ENCODE peak calls at places on chromosomes 2 and 18, in nine cellular contexts. One of them, this sample, is unnamed.

GRCh38 chr2:225025917-225026571 is 16.2 kb downstream of the DOCK10 start:
- DNase-seq in hepatocyte: no peak
- DNase-seq in RWPE2: no peak
- DNase-seq in lower lobe of right lung: peak
- DNase-seq in AG04449: peak
- DNase-seq in tibial nerve: no peak
- DNase-seq in mesendoderm: no peak
- DNase-seq in HCT116: no peak
- DNase-seq in pancreas: no peak
- DNase-seq in this sample: no peak

GRCh38 chr2:206693399-206694137 is 24.6 kb downstream of the DYTN start:
- DNase-seq in hepatocyte: peak
- DNase-seq in RWPE2: no peak
- DNase-seq in lower lobe of right lung: no peak
- DNase-seq in AG04449: peak
- DNase-seq in tibial nerve: peak
- DNase-seq in mesendoderm: peak
- DNase-seq in HCT116: peak
- DNase-seq in pancreas: peak
- DNase-seq in this sample: peak

GRCh38 chr2:218856896-218857243 is 2.7 kb upstream of the WNT6 start:
- DNase-seq in hepatocyte: no peak
- DNase-seq in RWPE2: no peak
- DNase-seq in lower lobe of right lung: no peak
- DNase-seq in AG04449: no peak
- DNase-seq in tibial nerve: no peak
- DNase-seq in mesendoderm: no peak
- DNase-seq in HCT116: no peak
- DNase-seq in pancreas: no peak
- DNase-seq in this sample: no peak

GRCh38 chr2:212539145-212539880 is 711 bp upstream of the ERBB4 start:
- DNase-seq in hepatocyte: peak
- DNase-seq in RWPE2: no peak
- DNase-seq in lower lobe of right lung: peak
- DNase-seq in AG04449: no peak
- DNase-seq in tibial nerve: peak
- DNase-seq in mesendoderm: peak
- DNase-seq in HCT116: no peak
- DNase-seq in pancreas: peak
- DNase-seq in this sample: peak

GRCh38 chr2:160418853-160419252 is 74.8 kb downstream of the RBMS1 start:
- DNase-seq in hepatocyte: no peak
- DNase-seq in RWPE2: no peak
- DNase-seq in lower lobe of right lung: no peak
- DNase-seq in AG04449: no peak
- DNase-seq in tibial nerve: no peak
- DNase-seq in mesendoderm: no peak
- DNase-seq in HCT116: no peak
- DNase-seq in pancreas: no peak
- DNase-seq in this sample: no peak

GRCh38 chr2:38754049-38754448 is 2.9 kb upstream of the SRSF7 start:
- DNase-seq in hepatocyte: no peak
- DNase-seq in RWPE2: no peak
- DNase-seq in lower lobe of right lung: no peak
- DNase-seq in AG04449: no peak
- DNase-seq in tibial nerve: no peak
- DNase-seq in mesendoderm: no peak
- DNase-seq in HCT116: no peak
- DNase-seq in pancreas: no peak
- DNase-seq in this sample: no peak

GRCh38 chr2:164839914-164840457 is 1.6 kb downstream of the COBLL1 start:
- DNase-seq in hepatocyte: peak
- DNase-seq in RWPE2: peak
- DNase-seq in lower lobe of right lung: no peak
- DNase-seq in AG04449: no peak
- DNase-seq in tibial nerve: no peak
- DNase-seq in mesendoderm: no peak
- DNase-seq in HCT116: no peak
- DNase-seq in pancreas: peak
- DNase-seq in this sample: no peak

GRCh38 chr2:20035961-20036666 is 15.3 kb downstream of the LAPTM4A start:
- DNase-seq in hepatocyte: no peak
- DNase-seq in RWPE2: no peak
- DNase-seq in lower lobe of right lung: no peak
- DNase-seq in AG04449: no peak
- DNase-seq in tibial nerve: no peak
- DNase-seq in mesendoderm: no peak
- DNase-seq in HCT116: no peak
- DNase-seq in pancreas: no peak
- DNase-seq in this sample: no peak

GRCh38 chr2:9138507-9139085 is 68.0 kb upstream of the ASAP2 start:
- DNase-seq in hepatocyte: peak
- DNase-seq in RWPE2: no peak
- DNase-seq in lower lobe of right lung: no peak
- DNase-seq in AG04449: no peak
- DNase-seq in tibial nerve: no peak
- DNase-seq in mesendoderm: peak
- DNase-seq in HCT116: no peak
- DNase-seq in pancreas: no peak
- DNase-seq in this sample: no peak

GRCh38 chr2:220353897-220354296 is 726.5 kb downstream of the SLC4A3 start:
- DNase-seq in hepatocyte: no peak
- DNase-seq in RWPE2: no peak
- DNase-seq in lower lobe of right lung: no peak
- DNase-seq in AG04449: peak
- DNase-seq in tibial nerve: no peak
- DNase-seq in mesendoderm: peak
- DNase-seq in HCT116: no peak
- DNase-seq in pancreas: no peak
- DNase-seq in this sample: no peak

GRCh38 chr18:45282101-45282812 is 333.0 kb upstream of the SLC14A2 start:
- DNase-seq in hepatocyte: no peak
- DNase-seq in RWPE2: no peak
- DNase-seq in lower lobe of right lung: no peak
- DNase-seq in AG04449: no peak
- DNase-seq in tibial nerve: no peak
- DNase-seq in mesendoderm: no peak
- DNase-seq in HCT116: no peak
- DNase-seq in pancreas: no peak
- DNase-seq in this sample: no peak

GRCh38 chr18:13465126-13465446 is 246.5 kb downstream of the LDLRAD4 start:
- DNase-seq in hepatocyte: no peak
- DNase-seq in RWPE2: no peak
- DNase-seq in lower lobe of right lung: no peak
- DNase-seq in AG04449: no peak
- DNase-seq in tibial nerve: no peak
- DNase-seq in mesendoderm: no peak
- DNase-seq in HCT116: no peak
- DNase-seq in pancreas: no peak
- DNase-seq in this sample: no peak

GRCh38 chr2:200247494-200247893 is 59.0 kb upstream of the SPATS2L start:
- DNase-seq in hepatocyte: no peak
- DNase-seq in RWPE2: no peak
- DNase-seq in lower lobe of right lung: no peak
- DNase-seq in AG04449: peak
- DNase-seq in tibial nerve: no peak
- DNase-seq in mesendoderm: no peak
- DNase-seq in HCT116: no peak
- DNase-seq in pancreas: no peak
- DNase-seq in this sample: no peak

GRCh38 chr2:9029721-9030120 is 26.2 kb upstream of the MBOAT2 start:
- DNase-seq in hepatocyte: no peak
- DNase-seq in RWPE2: no peak
- DNase-seq in lower lobe of right lung: no peak
- DNase-seq in AG04449: no peak
- DNase-seq in tibial nerve: no peak
- DNase-seq in mesendoderm: no peak
- DNase-seq in HCT116: no peak
- DNase-seq in pancreas: no peak
- DNase-seq in this sample: no peak

GRCh38 chr2:164570475-164570874 is 50.8 kb downstream of the GRB14 start:
- DNase-seq in hepatocyte: no peak
- DNase-seq in RWPE2: no peak
- DNase-seq in lower lobe of right lung: no peak
- DNase-seq in AG04449: no peak
- DNase-seq in tibial nerve: no peak
- DNase-seq in mesendoderm: no peak
- DNase-seq in HCT116: no peak
- DNase-seq in pancreas: no peak
- DNase-seq in this sample: no peak

DNA sequence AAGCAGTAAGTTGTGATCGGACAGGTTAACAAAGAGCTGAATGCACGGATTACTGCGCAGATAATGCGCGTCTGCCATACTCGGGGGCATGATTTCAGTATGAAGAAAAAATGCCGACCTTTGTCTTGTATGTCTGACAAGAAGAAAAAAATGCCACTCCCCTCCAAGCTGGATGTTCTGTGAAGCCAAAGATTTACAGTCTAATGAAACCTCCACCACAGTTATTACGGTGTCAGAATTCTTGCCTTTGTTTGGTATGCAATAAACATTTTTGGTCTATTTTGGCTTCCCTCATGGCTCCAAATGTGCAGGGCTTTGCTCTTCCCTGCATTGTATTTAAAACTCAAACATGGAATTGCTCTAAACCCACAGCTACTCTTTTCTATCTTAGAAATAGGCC is 72.2 kb upstream of the THUMPD2 start:
- DNase-seq in hepatocyte: no peak
- DNase-seq in RWPE2: no peak
- DNase-seq in lower lobe of right lung: no peak
- DNase-seq in AG04449: no peak
- DNase-seq in tibial nerve: no peak
- DNase-seq in mesendoderm: no peak
- DNase-seq in HCT116: no peak
- DNase-seq in pancreas: no peak
- DNase-seq in this sample: no peak
- H3K4me3 ChIP-seq in hepatocyte: no peak
- H3K4me3 ChIP-seq in RWPE2: no peak
- H3K4me3 ChIP-seq in lower lobe of right lung: no peak
- H3K4me3 ChIP-seq in AG04449: peak
- H3K4me3 ChIP-seq in tibial nerve: no peak
- H3K4me3 ChIP-seq in mesendoderm: no peak
- H3K4me3 ChIP-seq in HCT116: no peak
- H3K4me3 ChIP-seq in pancreas: no peak
- H3K4me3 ChIP-seq in this sample: no peak

DNA sequence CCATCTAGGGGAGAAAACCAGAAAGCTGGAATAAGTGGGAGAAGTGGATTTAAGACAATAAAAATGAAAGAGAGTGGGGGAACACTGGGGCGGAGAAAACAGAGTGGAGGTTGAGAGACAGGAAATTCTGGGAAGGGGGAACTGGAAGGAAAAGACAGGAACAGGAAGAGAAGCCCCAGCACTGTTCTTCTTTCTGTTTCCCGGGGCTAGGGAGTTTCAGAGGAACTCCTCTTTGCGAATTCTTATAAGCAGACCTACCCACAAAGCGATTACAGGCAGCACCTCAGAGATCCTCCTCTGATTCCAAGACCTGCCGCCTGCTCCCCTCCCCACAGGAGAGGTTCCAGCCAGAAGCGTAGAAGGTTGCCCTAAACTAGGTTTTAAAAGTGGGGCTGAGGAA is 13.2 kb downstream of the ST3GAL5 start:
- DNase-seq in hepatocyte: no peak
- DNase-seq in RWPE2: no peak
- DNase-seq in lower lobe of right lung: no peak
- DNase-seq in AG04449: no peak
- DNase-seq in tibial nerve: no peak
- DNase-seq in mesendoderm: no peak
- DNase-seq in HCT116: no peak
- DNase-seq in pancreas: no peak
- DNase-seq in this sample: no peak
- H3K4me3 ChIP-seq in hepatocyte: no peak
- H3K4me3 ChIP-seq in RWPE2: no peak
- H3K4me3 ChIP-seq in lower lobe of right lung: peak
- H3K4me3 ChIP-seq in AG04449: no peak
- H3K4me3 ChIP-seq in tibial nerve: no peak
- H3K4me3 ChIP-seq in mesendoderm: no peak
- H3K4me3 ChIP-seq in HCT116: no peak
- H3K4me3 ChIP-seq in pancreas: no peak
- H3K4me3 ChIP-seq in this sample: no peak

GRCh38 chr18:2441544-2441943 is 129.8 kb downstream of the METTL4 start:
- DNase-seq in hepatocyte: no peak
- DNase-seq in RWPE2: no peak
- DNase-seq in lower lobe of right lung: no peak
- DNase-seq in AG04449: no peak
- DNase-seq in tibial nerve: no peak
- DNase-seq in mesendoderm: no peak
- DNase-seq in HCT116: no peak
- DNase-seq in pancreas: no peak
- DNase-seq in this sample: no peak

GRCh38 chr18:2442006-2442405 is 129.3 kb downstream of the METTL4 start:
- DNase-seq in hepatocyte: no peak
- DNase-seq in RWPE2: no peak
- DNase-seq in lower lobe of right lung: no peak
- DNase-seq in AG04449: no peak
- DNase-seq in tibial nerve: no peak
- DNase-seq in mesendoderm: no peak
- DNase-seq in HCT116: no peak
- DNase-seq in pancreas: no peak
- DNase-seq in this sample: no peak

GRCh38 chr18:2442726-2443275 is 128.5 kb downstream of the METTL4 start:
- DNase-seq in hepatocyte: peak
- DNase-seq in RWPE2: no peak
- DNase-seq in lower lobe of right lung: no peak
- DNase-seq in AG04449: no peak
- DNase-seq in tibial nerve: no peak
- DNase-seq in mesendoderm: no peak
- DNase-seq in HCT116: no peak
- DNase-seq in pancreas: no peak
- DNase-seq in this sample: no peak

GRCh38 chr18:2448565-2449151 is 122.6 kb downstream of the METTL4 start:
- DNase-seq in hepatocyte: no peak
- DNase-seq in RWPE2: no peak
- DNase-seq in lower lobe of right lung: no peak
- DNase-seq in AG04449: no peak
- DNase-seq in tibial nerve: no peak
- DNase-seq in mesendoderm: no peak
- DNase-seq in HCT116: no peak
- DNase-seq in pancreas: no peak
- DNase-seq in this sample: no peak

GRCh38 chr18:2444201-2444875 is 127.0 kb downstream of the METTL4 start:
- DNase-seq in hepatocyte: no peak
- DNase-seq in RWPE2: no peak
- DNase-seq in lower lobe of right lung: no peak
- DNase-seq in AG04449: no peak
- DNase-seq in tibial nerve: no peak
- DNase-seq in mesendoderm: peak
- DNase-seq in HCT116: no peak
- DNase-seq in pancreas: no peak
- DNase-seq in this sample: no peak
- H3K4me3 ChIP-seq in hepatocyte: no peak
- H3K4me3 ChIP-seq in RWPE2: no peak
- H3K4me3 ChIP-seq in lower lobe of right lung: no peak
- H3K4me3 ChIP-seq in AG04449: no peak
- H3K4me3 ChIP-seq in tibial nerve: no peak
- H3K4me3 ChIP-seq in mesendoderm: no peak
- H3K4me3 ChIP-seq in HCT116: no peak
- H3K4me3 ChIP-seq in pancreas: no peak
- H3K4me3 ChIP-seq in this sample: no peak

DNA sequence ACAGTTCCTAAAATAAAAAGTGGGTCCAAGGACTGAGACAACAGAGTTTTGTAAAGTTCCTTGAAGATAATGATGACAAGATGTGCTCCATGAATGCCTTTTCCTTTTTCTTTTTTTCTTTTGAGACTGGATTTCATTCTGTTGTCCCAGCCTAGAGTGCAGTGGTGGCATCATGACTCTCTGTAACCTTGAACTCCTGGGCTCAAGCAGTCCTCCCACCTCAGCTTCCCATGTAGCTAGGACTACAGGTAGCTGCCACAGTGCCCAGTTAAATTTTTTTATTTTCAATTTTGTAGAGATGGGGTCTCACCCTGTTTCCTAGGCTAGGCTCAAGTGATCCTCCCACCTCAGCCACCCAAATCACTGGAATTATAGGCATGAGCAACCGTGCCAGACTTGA is 16.1 kb upstream of the TTC27 start:
- DNase-seq in hepatocyte: no peak
- DNase-seq in RWPE2: no peak
- DNase-seq in lower lobe of right lung: no peak
- DNase-seq in AG04449: no peak
- DNase-seq in tibial nerve: no peak
- DNase-seq in mesendoderm: no peak
- DNase-seq in HCT116: no peak
- DNase-seq in pancreas: no peak
- DNase-seq in this sample: no peak
- H3K4me3 ChIP-seq in hepatocyte: no peak
- H3K4me3 ChIP-seq in RWPE2: no peak
- H3K4me3 ChIP-seq in lower lobe of right lung: no peak
- H3K4me3 ChIP-seq in AG04449: no peak
- H3K4me3 ChIP-seq in tibial nerve: no peak
- H3K4me3 ChIP-seq in mesendoderm: no peak
- H3K4me3 ChIP-seq in HCT116: no peak
- H3K4me3 ChIP-seq in pancreas: no peak
- H3K4me3 ChIP-seq in this sample: no peak